ENCODE peak calls at places on chromosomes 7 and 10, in seven cellular contexts. P is SK-N-SH, F is HepG2, E is HCT116, O is H1, I is GM12878, T is K562. U is an unnamed sample.

GRCh38 chr10:72694476-72695369 is 2.8 kb downstream of the MCU start:
- DNase-seq in P (peak; percentile 37), F (peak; percentile 42), E (no peak), O (no peak), I (no peak), T (peak; percentile 45), U (no peak)

GRCh38 chr7:99407849-99408346 is 499 bp downstream of the PDAP1 start:
- DNase-seq in P (peak; percentile 66), F (peak; percentile 58), E (no peak), O (no peak), I (no peak), T (peak; percentile 67), U (peak; percentile 48)

GRCh38 chr7:140544278-140544896 is 65.1 kb upstream of the MKRN1 start:
- DNase-seq in P (no peak), F (peak; percentile 84), E (no peak), O (no peak), I (no peak), T (no peak), U (no peak)

GRCh38 chr7:89023146-89023545 is 227.6 kb upstream of the TEX47 start:
- DNase-seq in P (no peak), F (no peak), E (no peak), O (no peak), I (no peak), T (no peak), U (no peak)

GRCh38 chr7:101332026-101332425 is 10.4 kb upstream of the IFT22 start:
- DNase-seq in P (no peak), F (no peak), E (no peak), O (no peak), I (no peak), T (no peak), U (no peak)

GRCh38 chr7:81447351-81447952 is 322.4 kb downstream of the HGF start:
- DNase-seq in P (peak; percentile 50), F (peak; percentile 27), E (peak; percentile 47), O (no peak), I (no peak), T (peak; percentile 34), U (peak; percentile 43)

GRCh38 chr10:79176949-79177602 is 108.3 kb downstream of the ZMIZ1 start:
- DNase-seq in P (peak; percentile 75), F (peak; percentile 65), E (no peak), O (no peak), I (no peak), T (no peak), U (no peak)

GRCh38 chr7:31145339-31145738 is 93.2 kb downstream of the ADCYAP1R1 start:
- DNase-seq in P (no peak), F (no peak), E (no peak), O (no peak), I (no peak), T (no peak), U (no peak)

GRCh38 chr10:47030191-47030698 is 119.0 kb downstream of the PTPN20 start:
- DNase-seq in P (no peak), F (no peak), E (no peak), O (peak; percentile 24), I (no peak), T (no peak), U (no peak)

GRCh38 chr10:89262331-89263020 is 10.9 kb upstream of the LIPA start:
- DNase-seq in P (no peak), F (no peak), E (no peak), O (no peak), I (no peak), T (no peak), U (no peak)

GRCh38 chr7:90957883-90958282 is 306.4 kb upstream of the FZD1 start:
- DNase-seq in P (no peak), F (no peak), E (no peak), O (no peak), I (no peak), T (no peak), U (no peak)

GRCh38 chr7:158374586-158374985 is 213.0 kb downstream of the PTPRN2 start:
- DNase-seq in P (no peak), F (no peak), E (no peak), O (no peak), I (no peak), T (no peak), U (no peak)

GRCh38 chr7:34748244-34749039 is 90.4 kb downstream of the NPSR1 start:
- DNase-seq in P (peak; percentile 19), F (peak; percentile 99), E (peak; percentile 89), O (no peak), I (no peak), T (no peak), U (peak; percentile 99)

GRCh38 chr7:139618482-139619366 is 95.2 kb downstream of the CLEC2L start:
- DNase-seq in P (peak; percentile 48), F (peak; percentile 35), E (peak; percentile 19), O (peak; percentile 74), I (no peak), T (peak; percentile 66), U (no peak)

GRCh38 chr10:120392245-120392644 is 64.8 kb upstream of the PLPP4 start:
- DNase-seq in P (no peak), F (no peak), E (no peak), O (peak; percentile 16), I (no peak), T (no peak), U (no peak)

GRCh38 chr7:45073031-45073842 is 15.5 kb downstream of the NACAD start:
- DNase-seq in P (peak; percentile 78), F (no peak), E (no peak), O (no peak), I (no peak), T (no peak), U (no peak)

GRCh38 chr7:140197218-140197890 is 20.6 kb upstream of the KDM7A start:
- DNase-seq in P (no peak), F (no peak), E (no peak), O (no peak), I (no peak), T (peak; percentile 50), U (no peak)

DNA sequence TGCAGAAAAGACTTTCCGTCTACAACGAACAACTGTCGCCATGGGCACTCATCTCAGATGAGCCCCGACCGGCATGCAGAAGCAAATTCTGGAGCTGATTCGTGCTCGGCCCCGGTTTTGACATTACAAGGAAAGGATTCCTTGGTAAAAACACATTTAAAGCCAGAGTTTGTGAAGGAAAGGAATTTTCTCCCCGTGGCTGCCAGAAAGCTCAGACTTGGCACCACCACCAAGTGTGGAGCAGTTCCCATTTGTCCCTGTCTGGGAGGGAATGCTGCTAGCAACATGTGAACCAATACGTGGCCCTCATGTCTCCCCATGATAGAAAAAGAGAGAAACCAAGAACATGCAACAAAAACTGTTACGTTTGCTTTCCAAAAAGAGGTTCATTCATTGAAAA is 55.2 kb upstream of the DDC start:
- DNase-seq in P (no peak), F (no peak), E (no peak), O (no peak), I (no peak), T (no peak), U (no peak)
- TF ChIP-seq JUND in P (no peak), F (no peak), E (no peak), O (no peak), I (no peak), T (no peak), U (no peak)

GRCh38 chr7:72030994-72031667 is 381.0 kb downstream of the CALN1 start:
- DNase-seq in P (no peak), F (no peak), E (no peak), O (no peak), I (no peak), T (no peak), U (no peak)
- TF ChIP-seq JUND in P (no peak), F (no peak), E (no peak), O (no peak), I (no peak), T (no peak), U (no peak)

GRCh38 chr7:115269486-115269885 is 347.6 kb downstream of the MDFIC start:
- DNase-seq in P (no peak), F (no peak), E (no peak), O (no peak), I (no peak), T (no peak), U (no peak)

GRCh38 chr7:115276791-115277190 is 354.9 kb downstream of the MDFIC start:
- DNase-seq in P (no peak), F (no peak), E (no peak), O (no peak), I (no peak), T (no peak), U (no peak)

GRCh38 chr7:115267503-115267902 is 345.6 kb downstream of the MDFIC start:
- DNase-seq in P (no peak), F (no peak), E (no peak), O (no peak), I (no peak), T (no peak), U (no peak)

DNA sequence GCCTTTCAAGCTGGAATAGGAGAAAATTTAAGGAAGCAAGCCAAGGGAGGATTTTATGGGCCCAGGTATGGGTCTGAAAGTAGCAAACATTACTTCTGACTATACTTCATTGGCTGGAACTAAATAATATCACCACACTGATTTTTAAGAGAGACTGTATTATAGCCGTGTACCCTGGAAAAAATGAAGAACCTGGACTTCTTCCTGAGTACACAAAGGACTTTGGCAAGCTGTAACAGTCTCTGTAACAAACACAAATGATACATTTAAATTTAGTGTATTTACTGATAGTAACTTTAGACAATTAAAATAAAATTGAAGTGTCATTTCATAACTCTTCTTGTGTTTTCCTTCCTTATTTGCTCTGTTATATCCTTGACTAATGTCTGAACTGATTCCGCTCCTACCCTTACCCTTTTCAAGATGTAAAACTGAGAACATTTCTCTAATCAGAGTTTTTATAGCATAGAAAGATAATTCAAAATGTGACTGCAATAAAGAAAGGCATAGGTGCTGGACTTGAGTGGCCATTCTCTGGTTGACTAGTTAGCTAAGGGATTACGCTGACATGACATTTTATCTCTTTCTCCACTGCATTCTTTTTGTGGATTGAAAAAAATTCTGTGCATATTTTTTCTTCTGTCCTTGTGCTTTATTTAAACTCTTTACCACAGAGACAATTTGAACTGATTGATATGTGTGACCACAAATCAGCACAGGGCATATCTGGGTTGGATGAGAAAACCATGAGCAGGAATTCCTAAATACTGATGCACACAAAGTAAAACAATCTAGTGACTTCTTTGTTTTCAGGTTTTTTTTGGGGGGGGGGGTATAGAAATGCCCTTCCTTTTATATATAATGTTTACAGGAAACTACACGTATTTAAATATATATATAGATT is 349.7 kb downstream of the MDFIC start:
- DNase-seq in P (no peak), F (no peak), E (no peak), O (no peak), I (no peak), T (no peak), U (no peak)
- TF ChIP-seq JUND in P (no peak), F (no peak), E (no peak), O (no peak), I (no peak), T (no peak), U (no peak)

GRCh38 chr10:33801705-33802104 is 467.2 kb upstream of the NRP1 start:
- DNase-seq in P (no peak), F (peak; percentile 85), E (peak; percentile 22), O (no peak), I (no peak), T (no peak), U (no peak)

GRCh38 chr10:33804534-33804933 is 470.1 kb upstream of the NRP1 start:
- DNase-seq in P (no peak), F (no peak), E (no peak), O (no peak), I (no peak), T (no peak), U (no peak)

GRCh38 chr10:33803248-33803647 is 468.8 kb upstream of the NRP1 start:
- DNase-seq in P (no peak), F (peak; percentile 41), E (peak; percentile 46), O (no peak), I (no peak), T (no peak), U (peak; percentile 34)

GRCh38 chr10:33800986-33801385 is 466.5 kb upstream of the NRP1 start:
- DNase-seq in P (no peak), F (no peak), E (no peak), O (no peak), I (no peak), T (no peak), U (no peak)

GRCh38 chr10:33802566-33802965 is 468.1 kb upstream of the NRP1 start:
- DNase-seq in P (no peak), F (no peak), E (no peak), O (no peak), I (no peak), T (no peak), U (no peak)
- TF ChIP-seq JUND in P (no peak), F (no peak), E (no peak), O (no peak), I (no peak), T (no peak), U (no peak)

U was measured in T47D.